ENCODE peak calls at places on chromosome 6, in four cellular contexts. G, I, W and Q are unnamed samples.

GRCh38 chr6:141667580-141668309 is 465.0 kb upstream of the GJE1 start:
- DNase-seq in G (no peak), I (no peak), W (peak; percentile 19), Q (no peak)

GRCh38 chr6:130778946-130779657 is 48.1 kb upstream of the SMLR1 start:
- DNase-seq in G (no peak), I (no peak), W (peak; percentile 73), Q (no peak)

GRCh38 chr6:158926429-158926828 is 73.6 kb downstream of the RSPH3 start:
- DNase-seq in G (no peak), I (no peak), W (peak; percentile 47), Q (no peak)

GRCh38 chr6:30207619-30208295 is 5.4 kb downstream of the TRIM26 start:
- DNase-seq in G (no peak), I (no peak), W (no peak), Q (no peak)

GRCh38 chr6:134081506-134081905 is 29.1 kb upstream of the SLC2A12 start:
- DNase-seq in G (no peak), I (no peak), W (no peak), Q (no peak)

GRCh38 chr6:159061805-159062563 is 17.2 kb upstream of the TAGAP start:
- DNase-seq in G (no peak), I (no peak), W (no peak), Q (no peak)

GRCh38 chr6:63352587-63353281 is 33.0 kb upstream of the LGSN start:
- DNase-seq in G (peak; percentile 54), I (no peak), W (peak; percentile 57), Q (no peak)

GRCh38 chr6:113651120-113651519 is 206.0 kb upstream of the MARCKS start:
- DNase-seq in G (peak; percentile 78), I (no peak), W (no peak), Q (peak; percentile 62)

GRCh38 chr6:72533601-72534000 is 88.3 kb upstream of the KCNQ5 start:
- DNase-seq in G (no peak), I (no peak), W (no peak), Q (no peak)

GRCh38 chr6:25889877-25890853 is 16.1 kb upstream of the SLC17A3 start:
- DNase-seq in G (peak; percentile 67), I (peak; percentile 42), W (peak; percentile 52), Q (no peak)

GRCh38 chr6:24513602-24514001 is 18.8 kb downstream of the ALDH5A1 start:
- DNase-seq in G (no peak), I (no peak), W (no peak), Q (no peak)

GRCh38 chr6:71028236-71028876 is 71.5 kb upstream of the B3GAT2 start:
- DNase-seq in G (no peak), I (no peak), W (no peak), Q (no peak)

GRCh38 chr6:75770844-75771243 is 21.8 kb downstream of the MYO6 start:
- DNase-seq in G (no peak), I (no peak), W (no peak), Q (no peak)
- H3K9me3 ChIP-seq in G (no peaks in the 10 kb centered on the region), I (no peaks in the 10 kb centered on the region), W (no peaks in the 10 kb centered on the region), Q (no peaks in the 10 kb centered on the region)

GRCh38 chr6:21491955-21492354 is 101.6 kb upstream of the SOX4 start:
- DNase-seq in G (no peak), I (no peak), W (no peak), Q (no peak)

GRCh38 chr6:21486115-21486514 is 107.4 kb upstream of the SOX4 start:
- DNase-seq in G (no peak), I (no peak), W (no peak), Q (no peak)
- H3K4me1 ChIP-seq in G (no peaks in the 10 kb centered on the region), I (no peaks in the 10 kb centered on the region), W (no peaks in the 10 kb centered on the region), Q (no peaks in the 10 kb centered on the region)

DNA sequence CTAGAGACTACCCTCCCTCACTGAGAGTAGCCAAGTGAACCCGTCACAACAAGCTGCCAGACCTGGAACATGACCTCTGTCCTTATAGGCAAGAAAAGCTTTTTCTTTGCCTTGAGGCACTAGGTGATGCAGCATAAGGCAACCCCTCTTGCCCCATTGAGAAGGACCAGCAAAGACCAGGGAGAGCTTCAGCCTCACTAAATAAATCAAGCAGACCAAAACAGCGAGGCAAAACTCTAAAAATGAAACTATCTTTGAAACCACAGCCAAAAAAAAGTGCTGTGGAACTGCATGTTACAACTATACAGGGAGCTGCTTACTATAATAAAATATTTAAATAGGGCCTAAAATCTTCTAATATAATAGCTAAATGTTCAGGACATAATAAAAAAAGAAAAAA is 62.5 kb upstream of the FAM83B start:
- DNase-seq in G (no peak), I (no peak), W (peak; percentile 18), Q (no peak)
- H3K4me3 ChIP-seq in G (no peak overlapping the region), I (no peak overlapping the region), W (no peak overlapping the region), Q (no peak overlapping the region)

GRCh38 chr6:168039849-168040248 is 39.2 kb downstream of the FRMD1 start:
- DNase-seq in G (no peak), I (no peak), W (no peak), Q (no peak)
- H3K9me3 ChIP-seq in G (no peaks in the 10 kb centered on the region), I (peaks cover 4% of the 10 kb centered on the region), W (peaks cover 19% of the 10 kb centered on the region), Q (peaks cover 31% of the 10 kb centered on the region)

GRCh38 chr6:35048631-35049083 is 92.5 kb downstream of the TCP11 start:
- DNase-seq in G (peak; percentile 56), I (no peak), W (peak; percentile 98), Q (no peak)
- H3K4me1 ChIP-seq in G (peaks cover 40% of the 10 kb centered on the region), I (peaks cover 6% of the 10 kb centered on the region), W (peaks cover 41% of the 10 kb centered on the region), Q (peaks cover 100% of the 10 kb centered on the region)

GRCh38 chr6:8982659-8983058 is 547.3 kb upstream of the SLC35B3 start:
- DNase-seq in G (no peak), I (no peak), W (no peak), Q (no peak)

GRCh38 chr6:8983202-8983688 is 547.9 kb upstream of the SLC35B3 start:
- DNase-seq in G (peak; percentile 80), I (no peak), W (peak; percentile 63), Q (peak; percentile 37)
- H3K4me3 ChIP-seq in G (no peak overlapping the region), I (no peak overlapping the region), W (no peak overlapping the region), Q (no peak overlapping the region)

DNA sequence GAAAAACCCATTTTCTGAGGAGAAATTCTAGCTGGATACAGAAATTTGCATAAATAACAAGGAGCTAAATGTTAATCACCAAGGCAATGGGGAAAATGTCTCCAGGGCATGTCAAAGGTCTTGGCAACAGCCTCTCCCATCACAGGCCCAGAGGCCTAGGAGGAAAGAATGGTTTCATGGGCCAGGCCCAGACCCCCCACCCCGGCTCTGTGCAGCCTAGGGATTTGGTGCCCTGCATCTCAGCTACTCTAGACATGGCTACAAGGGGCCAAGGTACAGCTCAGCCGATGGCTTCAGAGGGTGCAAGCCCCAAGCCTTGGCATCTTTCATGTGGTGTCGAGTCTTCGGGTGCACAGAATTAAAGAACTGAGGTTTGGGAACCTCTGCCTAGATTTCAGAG is 321.2 kb upstream of the ID4 start:
- DNase-seq in G (no peak), I (no peak), W (no peak), Q (no peak)
- H3K9me3 ChIP-seq in G (peaks cover 2% of the 10 kb centered on the region), I (peaks cover 19% of the 10 kb centered on the region), W (peaks cover 34% of the 10 kb centered on the region), Q (peaks cover 61% of the 10 kb centered on the region)

GRCh38 chr6:117446851-117447250 is 21.1 kb upstream of the ROS1 start:
- DNase-seq in G (no peak), I (no peak), W (no peak), Q (no peak)
- H3K4me1 ChIP-seq in G (no peaks in the 10 kb centered on the region), I (peaks cover 53% of the 10 kb centered on the region), W (peaks cover 6% of the 10 kb centered on the region), Q (peaks cover 6% of the 10 kb centered on the region)